ENCODE peak calls at places on chromosomes 12 and 14, in five cellular contexts. One of them, this sample, is unnamed.

GRCh38 chr14:42804146-42804545 is 1197.5 kb downstream of the LRFN5 start:
- DNase-seq in astrocyte of the spinal cord: no peak
- DNase-seq in Calu3: no peak
- DNase-seq in sigmoid colon: no peak
- DNase-seq in GM12864: no peak
- DNase-seq in this sample: no peak

GRCh38 chr14:99247091-99247729 is 24.8 kb downstream of the BCL11B start:
- DNase-seq in GM12864: no peak
- DNase-seq in astrocyte of the spinal cord: no peak
- DNase-seq in Calu3: no peak
- DNase-seq in sigmoid colon: no peak
- DNase-seq in this sample: no peak

GRCh38 chr12:93073324-93073723 is 144.2 kb upstream of the EEA1 start:
- DNase-seq in Calu3: no peak
- DNase-seq in sigmoid colon: no peak
- DNase-seq in astrocyte of the spinal cord: no peak
- DNase-seq in GM12864: no peak
- DNase-seq in this sample: no peak

GRCh38 chr14:77318006-77318553 is 2.6 kb downstream of the POMT2 start:
- DNase-seq in sigmoid colon: peak; percentile 41
- DNase-seq in GM12864: no peak
- DNase-seq in Calu3: no peak
- DNase-seq in astrocyte of the spinal cord: no peak
- DNase-seq in this sample: no peak

GRCh38 chr14:89851031-89851430 is 103.5 kb downstream of the EFCAB11 start:
- DNase-seq in sigmoid colon: no peak
- DNase-seq in Calu3: no peak
- DNase-seq in GM12864: no peak
- DNase-seq in astrocyte of the spinal cord: no peak
- DNase-seq in this sample: no peak

GRCh38 chr12:47188576-47189441 is 109.0 kb upstream of the AMIGO2 start:
- DNase-seq in astrocyte of the spinal cord: peak; percentile 83
- DNase-seq in sigmoid colon: no peak
- DNase-seq in Calu3: no peak
- DNase-seq in GM12864: no peak
- DNase-seq in this sample: no peak

GRCh38 chr14:34449819-34450541 is 12.1 kb downstream of the SPTSSA start:
- DNase-seq in Calu3: no peak
- DNase-seq in GM12864: no peak
- DNase-seq in sigmoid colon: no peak
- DNase-seq in astrocyte of the spinal cord: no peak
- DNase-seq in this sample: no peak

GRCh38 chr14:69368381-69368780 is 29.7 kb downstream of the ERH start:
- DNase-seq in sigmoid colon: no peak
- DNase-seq in astrocyte of the spinal cord: no peak
- DNase-seq in GM12864: no peak
- DNase-seq in Calu3: no peak
- DNase-seq in this sample: no peak

GRCh38 chr14:55710506-55711041 is 130.6 kb downstream of the KTN1 start:
- DNase-seq in astrocyte of the spinal cord: no peak
- DNase-seq in Calu3: no peak
- DNase-seq in GM12864: no peak
- DNase-seq in sigmoid colon: no peak
- DNase-seq in this sample: no peak

GRCh38 chr14:95316826-95317225 is 2.9 kb downstream of the CLMN start:
- DNase-seq in sigmoid colon: no peak
- DNase-seq in astrocyte of the spinal cord: no peak
- DNase-seq in GM12864: no peak
- DNase-seq in Calu3: no peak
- DNase-seq in this sample: no peak

GRCh38 chr14:101812071-101812470 is 50.6 kb downstream of the PPP2R5C start:
- DNase-seq in Calu3: peak; percentile 50
- DNase-seq in GM12864: no peak
- DNase-seq in sigmoid colon: no peak
- DNase-seq in astrocyte of the spinal cord: no peak
- DNase-seq in this sample: no peak

GRCh38 chr12:76240281-76240680 is 107.9 kb downstream of the BBS10 start:
- DNase-seq in Calu3: no peak
- DNase-seq in GM12864: no peak
- DNase-seq in astrocyte of the spinal cord: no peak
- DNase-seq in sigmoid colon: no peak
- DNase-seq in this sample: no peak

GRCh38 chr12:102010265-102010994 is 51.4 kb downstream of the WASHC3 start:
- DNase-seq in GM12864: peak; percentile 78
- DNase-seq in astrocyte of the spinal cord: no peak
- DNase-seq in Calu3: no peak
- DNase-seq in sigmoid colon: no peak
- DNase-seq in this sample: peak; percentile 63

GRCh38 chr14:60721331-60722162 is 2.6 kb downstream of the SIX4 start:
- DNase-seq in Calu3: peak; percentile 76
- DNase-seq in sigmoid colon: peak; percentile 68
- DNase-seq in GM12864: no peak
- DNase-seq in astrocyte of the spinal cord: peak; percentile 79
- DNase-seq in this sample: peak; percentile 59

GRCh38 chr14:41609704-41610183 is 3.1 kb downstream of the LRFN5 start:
- DNase-seq in astrocyte of the spinal cord: peak; percentile 70
- DNase-seq in sigmoid colon: peak; percentile 74
- DNase-seq in GM12864: no peak
- DNase-seq in Calu3: no peak
- DNase-seq in this sample: no peak

GRCh38 chr14:39431416-39432178 is 636 bp downstream of the FBXO33 start:
- DNase-seq in astrocyte of the spinal cord: peak; percentile 29
- DNase-seq in sigmoid colon: peak; percentile 76
- DNase-seq in GM12864: no peak
- DNase-seq in Calu3: peak; percentile 56
- DNase-seq in this sample: peak; percentile 39

GRCh38 chr12:13534645-13535398 is 338.3 kb downstream of the EMP1 start:
- DNase-seq in astrocyte of the spinal cord: peak; percentile 50
- DNase-seq in sigmoid colon: peak; percentile 72
- DNase-seq in Calu3: peak; percentile 83
- DNase-seq in GM12864: no peak
- DNase-seq in this sample: peak; percentile 15

GRCh38 chr12:21891763-21892217 is 49.4 kb downstream of the ABCC9 start:
- DNase-seq in sigmoid colon: peak; percentile 93
- DNase-seq in astrocyte of the spinal cord: no peak
- DNase-seq in Calu3: no peak
- DNase-seq in GM12864: no peak
- DNase-seq in this sample: no peak

GRCh38 chr14:51239813-51240803 is at the start of gene TMX1:
- DNase-seq in astrocyte of the spinal cord: peak; percentile 98
- DNase-seq in Calu3: peak; percentile 94
- DNase-seq in GM12864: peak; percentile 97
- DNase-seq in sigmoid colon: peak; percentile 99
- DNase-seq in this sample: peak; percentile 95
- TF ChIP-seq CTCF in astrocyte of the spinal cord: no peak
- TF ChIP-seq CTCF in Calu3: no peak
- TF ChIP-seq CTCF in GM12864: no peak
- TF ChIP-seq CTCF in sigmoid colon: no peak
- TF ChIP-seq CTCF in this sample: no peak

DNA sequence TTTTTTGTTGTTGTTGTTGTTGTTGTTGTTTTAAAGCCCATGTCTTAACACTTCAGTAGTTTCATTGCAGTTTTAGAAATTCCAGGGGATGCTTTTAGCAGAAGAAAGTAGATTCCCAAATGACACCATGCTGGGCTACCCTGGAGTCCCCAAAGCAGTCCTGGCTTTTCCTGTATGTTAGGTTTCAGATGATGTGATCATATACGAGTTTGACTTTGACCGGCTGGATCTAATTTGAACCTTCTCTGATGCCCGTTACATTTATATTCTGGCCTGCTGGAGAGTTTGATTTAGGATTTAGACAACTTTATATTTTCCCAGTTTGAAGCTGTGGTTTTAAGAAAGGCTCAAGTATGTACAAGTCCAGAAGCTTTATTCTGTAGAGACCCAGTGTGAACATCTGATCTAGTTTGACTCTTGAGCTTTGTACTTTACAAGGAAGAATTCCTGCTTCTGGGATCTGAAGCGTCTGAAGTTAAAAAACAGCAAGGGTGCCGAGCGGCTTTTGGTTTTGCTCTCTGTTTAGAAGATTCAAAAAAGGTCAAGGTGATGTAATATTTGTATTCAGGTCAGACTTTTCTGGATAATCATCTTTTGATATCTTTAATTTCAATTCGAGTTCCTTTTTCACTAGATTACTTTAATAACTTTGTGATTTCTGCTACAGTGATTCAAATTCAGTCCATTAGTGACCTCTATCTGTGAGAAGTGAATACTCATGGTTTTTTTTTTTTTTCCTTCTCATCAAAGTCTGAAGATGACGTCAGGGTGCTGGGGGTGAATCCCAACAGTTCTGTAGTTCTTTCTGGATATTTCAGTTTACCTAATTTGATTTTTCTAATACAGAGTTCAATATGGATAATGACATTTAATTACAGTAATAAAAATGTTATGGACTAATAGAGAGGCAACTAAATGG is 6.2 kb downstream of the FLRT2 start:
- DNase-seq in astrocyte of the spinal cord: peak; percentile 67
- DNase-seq in sigmoid colon: no peak
- DNase-seq in GM12864: no peak
- DNase-seq in Calu3: no peak
- DNase-seq in this sample: no peak
- TF ChIP-seq CTCF in astrocyte of the spinal cord: peak; percentile 32
- TF ChIP-seq CTCF in sigmoid colon: peak; percentile 26
- TF ChIP-seq CTCF in GM12864: no peak
- TF ChIP-seq CTCF in Calu3: no peak
- TF ChIP-seq CTCF in this sample: no peak

GRCh38 chr12:107405436-107405835 is 280.2 kb upstream of the PWP1 start:
- DNase-seq in sigmoid colon: no peak
- DNase-seq in GM12864: no peak
- DNase-seq in astrocyte of the spinal cord: no peak
- DNase-seq in Calu3: no peak
- DNase-seq in this sample: no peak

GRCh38 chr12:107406932-107407331 is 278.7 kb upstream of the PWP1 start:
- DNase-seq in Calu3: no peak
- DNase-seq in astrocyte of the spinal cord: no peak
- DNase-seq in sigmoid colon: no peak
- DNase-seq in GM12864: no peak
- DNase-seq in this sample: no peak

GRCh38 chr12:107400686-107401447 is 284.7 kb upstream of the PWP1 start:
- DNase-seq in GM12864: no peak
- DNase-seq in Calu3: no peak
- DNase-seq in sigmoid colon: no peak
- DNase-seq in astrocyte of the spinal cord: no peak
- DNase-seq in this sample: no peak

GRCh38 chr12:107402041-107403022 is 283.3 kb upstream of the PWP1 start:
- DNase-seq in GM12864: peak; percentile 18
- DNase-seq in Calu3: peak; percentile 75
- DNase-seq in sigmoid colon: no peak
- DNase-seq in astrocyte of the spinal cord: peak; percentile 74
- DNase-seq in this sample: peak; percentile 45

DNA sequence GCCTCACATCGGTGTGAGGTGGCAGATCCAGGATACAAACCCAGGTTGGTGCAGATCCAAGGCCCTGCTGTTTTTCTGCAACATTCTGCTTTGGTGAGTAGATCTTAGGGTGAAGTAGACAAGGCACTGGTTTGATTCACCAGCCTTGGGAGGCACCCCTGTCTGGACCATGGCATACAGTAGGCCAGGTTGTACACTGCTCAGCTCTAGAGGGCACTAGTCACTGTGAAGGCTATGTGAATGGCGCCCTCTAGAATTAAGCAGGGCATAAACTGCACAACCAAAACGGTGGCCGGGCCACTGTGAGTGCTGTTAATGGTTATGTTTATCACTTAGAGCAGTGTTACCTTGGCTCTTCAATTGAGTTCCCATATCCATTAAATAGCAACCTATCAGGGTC is 280.6 kb upstream of the PWP1 start:
- DNase-seq in Calu3: peak; percentile 43
- DNase-seq in astrocyte of the spinal cord: no peak
- DNase-seq in GM12864: no peak
- DNase-seq in sigmoid colon: no peak
- DNase-seq in this sample: peak; percentile 25
- TF ChIP-seq CTCF in Calu3: peak; percentile 65
- TF ChIP-seq CTCF in astrocyte of the spinal cord: peak; percentile 32
- TF ChIP-seq CTCF in GM12864: peak; percentile 73
- TF ChIP-seq CTCF in sigmoid colon: no peak
- TF ChIP-seq CTCF in this sample: peak; percentile 56

GRCh38 chr14:33343016-33343415 is 404.3 kb downstream of the NPAS3 start:
- DNase-seq in sigmoid colon: no peak
- DNase-seq in astrocyte of the spinal cord: peak; percentile 18
- DNase-seq in Calu3: no peak
- DNase-seq in GM12864: no peak
- DNase-seq in this sample: no peak

GRCh38 chr14:33347816-33348215 is 409.1 kb downstream of the NPAS3 start:
- DNase-seq in GM12864: no peak
- DNase-seq in sigmoid colon: no peak
- DNase-seq in Calu3: no peak
- DNase-seq in astrocyte of the spinal cord: no peak
- DNase-seq in this sample: no peak

DNA sequence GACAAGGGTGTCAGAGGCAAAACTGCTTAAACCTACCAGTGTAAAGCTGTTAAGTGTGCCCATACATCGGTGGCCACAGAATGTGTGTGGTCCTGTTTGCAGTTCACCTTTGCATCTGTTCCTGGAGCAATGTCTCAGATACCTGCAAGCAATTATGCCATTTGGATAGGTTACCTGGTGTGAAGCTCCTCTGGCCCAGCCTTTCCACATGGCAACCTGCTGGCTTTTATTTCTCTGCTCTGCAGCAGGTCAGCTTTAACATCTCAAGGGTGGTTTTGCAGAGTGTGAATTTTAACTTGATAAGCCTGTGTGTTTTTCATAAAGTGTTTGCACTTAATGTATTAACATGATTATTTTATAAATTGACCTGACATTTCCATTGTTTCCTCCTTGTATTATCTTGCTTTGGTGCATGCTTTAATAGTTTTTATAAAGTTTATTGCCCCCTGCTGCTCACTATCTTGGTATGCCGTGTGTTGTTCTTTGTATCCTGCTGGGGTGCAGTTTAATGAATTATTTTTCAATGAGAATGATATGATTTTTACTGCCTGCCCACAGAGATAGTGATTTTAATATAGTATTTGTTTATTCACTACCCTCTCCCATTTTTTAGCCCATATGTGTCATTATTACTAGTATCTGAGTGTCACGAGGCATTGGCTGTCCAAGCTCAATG is 403.8 kb downstream of the NPAS3 start:
- DNase-seq in GM12864: no peak
- DNase-seq in Calu3: no peak
- DNase-seq in astrocyte of the spinal cord: no peak
- DNase-seq in sigmoid colon: no peak
- DNase-seq in this sample: no peak
- TF ChIP-seq CTCF in GM12864: no peak
- TF ChIP-seq CTCF in Calu3: no peak
- TF ChIP-seq CTCF in astrocyte of the spinal cord: no peak
- TF ChIP-seq CTCF in sigmoid colon: no peak
- TF ChIP-seq CTCF in this sample: no peak

DNA sequence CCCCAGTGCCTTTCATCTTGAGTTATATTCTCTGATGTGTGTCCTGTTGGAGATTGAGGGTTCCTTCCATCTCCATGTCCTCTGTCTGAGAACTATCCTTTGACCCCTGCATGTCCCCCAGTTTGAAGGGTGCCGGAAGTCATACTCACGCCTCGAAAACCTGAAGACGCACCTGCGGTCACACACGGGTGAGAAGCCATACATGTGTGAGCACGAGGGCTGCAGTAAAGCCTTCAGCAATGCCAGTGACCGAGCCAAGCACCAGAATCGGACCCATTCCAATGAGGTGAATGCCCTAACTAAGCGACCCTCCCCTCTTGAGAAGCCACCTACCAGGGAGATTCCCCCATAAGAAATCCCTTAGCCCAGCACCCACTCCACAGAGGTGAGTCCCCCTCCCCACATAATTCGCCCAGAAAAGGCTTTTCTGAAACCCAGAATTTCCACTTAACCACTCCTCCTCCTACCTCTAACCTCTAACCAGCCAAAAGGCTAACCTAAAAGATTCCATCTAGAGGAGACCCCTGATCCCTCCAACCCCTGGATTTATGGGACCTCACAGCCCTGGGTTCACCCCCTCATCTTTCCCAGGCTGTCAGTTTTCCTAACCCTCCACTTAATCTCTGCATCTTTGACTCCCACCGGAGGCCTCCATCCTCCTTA is 7.8 kb downstream of the GLI1 start:
- DNase-seq in GM12864: no peak
- DNase-seq in sigmoid colon: no peak
- DNase-seq in Calu3: no peak
- DNase-seq in astrocyte of the spinal cord: no peak
- DNase-seq in this sample: no peak
- TF ChIP-seq CTCF in GM12864: no peak
- TF ChIP-seq CTCF in sigmoid colon: no peak
- TF ChIP-seq CTCF in Calu3: no peak
- TF ChIP-seq CTCF in astrocyte of the spinal cord: no peak
- TF ChIP-seq CTCF in this sample: no peak